ENCODE peak calls at places on chromosomes 4 and X, in eight cellular contexts. A is astrocyte of the spinal cord; J is right cardiac atrium; O is T-helper 9 cell; D is activated T-helper 1 cell treated with Interleukin-2 at 50 U/mL for 16 hours; C is RWPE1; H is AG10803; R is activated CD4-positive, alpha-beta T cell treated with anti-CD3 and anti-CD28 coated beads, Interleukin-2, amount 10 ng/mL, durations not matched to agents 7 days and 5 days. F is an unnamed sample.

GRCh38 chrX:136395271-136395670 is 92.5 kb upstream of the BRS3 start:
- DNase-seq in A (no peak), J (no peak), O (no peak), D (no peak), C (peak; percentile 56), H (peak; percentile 0), R (no peak), F (no peak)

GRCh38 chr4:120874792-120875774 is 47.4 kb downstream of the PRDM5 start:
- DNase-seq in A (no peak), J (no peak), O (no peak), D (no peak), C (no peak), H (no peak), R (no peak), F (no peak)

GRCh38 chr4:89469930-89470375 is 162.4 kb upstream of the GPRIN3 start:
- DNase-seq in A (peak; percentile 94), J (no peak), O (no peak), D (no peak), C (peak; percentile 35), H (peak; percentile 90), R (peak; percentile 44), F (peak; percentile 5)

GRCh38 chr4:1462009-1462767 is 55.9 kb upstream of the NKX1-1 start:
- DNase-seq in A (no peak), J (no peak), O (no peak), D (no peak), C (no peak), H (no peak), R (no peak), F (no peak)

GRCh38 chrX:123993326-123993725 is 31.8 kb downstream of the STAG2 start:
- DNase-seq in A (peak; percentile 61), J (no peak), O (no peak), D (no peak), C (peak; percentile 8), H (peak; percentile 60), R (no peak), F (no peak)

GRCh38 chr4:117676153-117676552 is 358.1 kb upstream of the NDST3 start:
- DNase-seq in A (no peak), J (no peak), O (no peak), D (no peak), C (no peak), H (no peak), R (no peak), F (no peak)

GRCh38 chr4:152415980-152416379 is 119.9 kb downstream of the FBXW7 start:
- DNase-seq in A (peak; percentile 45), J (no peak), O (no peak), D (no peak), C (peak; percentile 17), H (peak; percentile 29), R (no peak), F (no peak)

GRCh38 chr4:47340914-47341313 is 122.6 kb downstream of the COMMD8 start:
- DNase-seq in A (no peak), J (no peak), O (no peak), D (no peak), C (no peak), H (no peak), R (no peak), F (no peak)

GRCh38 chrX:11267311-11267910 is 25.8 kb upstream of the AMELX start:
- DNase-seq in A (no peak), J (no peak), O (no peak), D (no peak), C (no peak), H (peak; percentile 11), R (no peak), F (no peak)

GRCh38 chr4:113759696-113760093 is 1.8 kb downstream of the CAMK2D start:
- DNase-seq in A (peak; percentile 48), J (no peak), O (no peak), D (no peak), C (no peak), H (no peak), R (no peak), F (no peak)

GRCh38 chrX:151701071-151701470 is 5.8 kb downstream of the PRRG3 start:
- DNase-seq in A (no peak), J (no peak), O (no peak), D (no peak), C (no peak), H (no peak), R (no peak), F (no peak)

GRCh38 chr4:158621729-158622128 is 50.0 kb downstream of the C4orf46 start:
- DNase-seq in A (no peak), J (no peak), O (no peak), D (no peak), C (no peak), H (no peak), R (no peak), F (no peak)

GRCh38 chr4:1172228-1172851 is at the start of gene SPON2:
- DNase-seq in A (peak; percentile 26), J (peak; percentile 84), O (no peak), D (no peak), C (no peak), H (peak; percentile 26), R (no peak), F (no peak)

GRCh38 chr4:183173580-183174526 is 74.8 kb downstream of the WWC2 start:
- DNase-seq in A (peak; percentile 55), J (no peak), O (no peak), D (no peak), C (no peak), H (peak; percentile 58), R (no peak), F (no peak)

GRCh38 chrX:12153741-12154140 is 15.5 kb downstream of the FRMPD4 start:
- DNase-seq in A (no peak), J (no peak), O (no peak), D (no peak), C (no peak), H (no peak), R (no peak), F (no peak)

GRCh38 chr4:187333151-187333550 is 609.5 kb upstream of the FAT1 start:
- DNase-seq in A (peak; percentile 22), J (no peak), O (no peak), D (no peak), C (peak; percentile 13), H (no peak), R (no peak), F (no peak)

GRCh38 chr4:60088803-60089202 is 1111.3 kb upstream of the ADGRL3 start:
- DNase-seq in A (no peak), J (no peak), O (no peak), D (no peak), C (no peak), H (no peak), R (no peak), F (no peak)

GRCh38 chr4:65669008-65669971 is 999 bp downstream of the EPHA5 start:
- DNase-seq in A (peak; percentile 55), J (peak; percentile 52), O (no peak), D (no peak), C (no peak), H (peak; percentile 0), R (no peak), F (no peak)

GRCh38 chrX:63679432-63679831 is 105.6 kb downstream of the ARHGEF9 start:
- DNase-seq in A (no peak), J (no peak), O (no peak), D (no peak), C (no peak), H (no peak), R (no peak), F (no peak)

GRCh38 chr4:142238589-142238988 is 602.2 kb downstream of the IL15 start:
- DNase-seq in A (peak; percentile 36), J (no peak), O (no peak), D (no peak), C (no peak), H (peak; percentile 66), R (no peak), F (no peak)

GRCh38 chrX:46039526-46039925 is 505.7 kb downstream of the ZNF674 start:
- DNase-seq in A (no peak), J (no peak), O (no peak), D (no peak), C (no peak), H (no peak), R (no peak), F (no peak)

GRCh38 chr4:101198741-101199339 is 148.5 kb downstream of the PPP3CA start:
- DNase-seq in A (no peak), J (no peak), O (no peak), D (no peak), C (no peak), H (no peak), R (no peak), F (no peak)

GRCh38 chr4:96227515-96227914 is 387.6 kb downstream of the PDHA2 start:
- DNase-seq in A (no peak), J (no peak), O (no peak), D (no peak), C (no peak), H (no peak), R (no peak), F (no peak)

GRCh38 chr4:81466841-81467671 is 4.7 kb downstream of the RASGEF1B start:
- DNase-seq in A (peak; percentile 66), J (no peak), O (peak; percentile 67), D (peak; percentile 20), C (peak; percentile 31), H (peak; percentile 63), R (peak; percentile 88), F (peak; percentile 72)

GRCh38 chrX:149267878-149268813 is 237.0 kb downstream of the IDS start:
- DNase-seq in A (no peak), J (no peak), O (no peak), D (no peak), C (no peak), H (no peak), R (no peak), F (no peak)

GRCh38 chrX:49884290-49884862 is 5.1 kb downstream of the USP27X start:
- DNase-seq in A (peak; percentile 32), J (peak; percentile 80), O (peak; percentile 40), D (peak; percentile 17), C (peak; percentile 11), H (peak; percentile 59), R (peak; percentile 62), F (peak; percentile 41)

GRCh38 chr4:801436-802124 is 24.3 kb downstream of the CPLX1 start:
- DNase-seq in A (no peak), J (peak; percentile 23), O (no peak), D (no peak), C (no peak), H (no peak), R (no peak), F (no peak)

GRCh38 chrX:65681810-65682209 is 14.4 kb downstream of the MSN start:
- DNase-seq in A (no peak), J (no peak), O (no peak), D (no peak), C (no peak), H (no peak), R (no peak), F (no peak)

GRCh38 chrX:10017866-10018265 is 50.7 kb downstream of the CLDN34 start:
- DNase-seq in A (peak; percentile 76), J (no peak), O (no peak), D (no peak), C (peak; percentile 56), H (peak; percentile 77), R (no peak), F (no peak)

GRCh38 chr4:89273741-89274141 is 33.9 kb downstream of the GPRIN3 start:
- DNase-seq in A (no peak), J (no peak), O (no peak), D (no peak), C (peak; percentile 16), H (no peak), R (no peak), F (no peak)

GRCh38 chr4:75821966-75822365 is 80.3 kb downstream of the PPEF2 start:
- DNase-seq in A (peak; percentile 14), J (no peak), O (no peak), D (no peak), C (no peak), H (peak; percentile 58), R (no peak), F (no peak)

GRCh38 chrX:9670136-9670905 is 95.3 kb downstream of the GPR143 start:
- DNase-seq in A (peak; percentile 33), J (no peak), O (no peak), D (no peak), C (no peak), H (peak; percentile 23), R (no peak), F (no peak)

GRCh38 chr4:68489338-68489737 is 42.1 kb downstream of the TMPRSS11E start:
- DNase-seq in A (no peak), J (peak; percentile 33), O (no peak), D (no peak), C (no peak), H (no peak), R (no peak), F (no peak)

GRCh38 chr4:115234405-115235093 is 121.1 kb upstream of the NDST4 start:
- DNase-seq in A (peak; percentile 12), J (no peak), O (no peak), D (no peak), C (no peak), H (no peak), R (peak; percentile 6), F (no peak)